ENCODE peak calls at places on chromosomes 4 and X, in four cellular contexts. V is SK-N-SH, C is HepG2, W is K562. I is an unnamed sample.

GRCh38 chr4:38533024-38533556 is 130.9 kb upstream of the KLF3 start:
- DNase-seq in V (no peak), C (no peak), W (no peak), I (no peak)

GRCh38 chrX:129772796-129773431 is 6.8 kb upstream of the SASH3 start:
- DNase-seq in V (no peak), C (no peak), W (no peak), I (no peak)

GRCh38 chr4:101102114-101102752 is 245.1 kb downstream of the PPP3CA start:
- DNase-seq in V (peak), C (no peak), W (no peak), I (no peak)

GRCh38 chrX:132292753-132293152 is 73.5 kb upstream of the RAP2C start:
- DNase-seq in V (peak), C (peak), W (peak), I (no peak)

GRCh38 chrX:13123247-13123856 is 78.9 kb upstream of the FAM9C start:
- DNase-seq in V (no peak), C (peak), W (no peak), I (no peak)

GRCh38 chrX:133921764-133922389 is 63.5 kb downstream of the GPC3 start:
- DNase-seq in V (peak), C (peak), W (peak), I (peak)

GRCh38 chrX:54540289-54540688 is 10.3 kb downstream of the GNL3L start:
- DNase-seq in V (no peak), C (no peak), W (no peak), I (no peak)

GRCh38 chr4:52103314-52103713 is 52.2 kb downstream of the SPATA18 start:
- DNase-seq in V (peak), C (no peak), W (no peak), I (no peak)

GRCh38 chr4:76951333-76952033 is 1.9 kb downstream of the SEPTIN11 start:
- DNase-seq in V (no peak), C (no peak), W (no peak), I (no peak)

GRCh38 chr4:152640058-152640921 is 39.5 kb downstream of the TMEM154 start:
- DNase-seq in V (peak), C (no peak), W (peak), I (no peak)

GRCh38 chrX:118862086-118862485 is 38.5 kb downstream of the ZCCHC12 start:
- DNase-seq in V (no peak), C (no peak), W (no peak), I (no peak)

GRCh38 chr4:144645621-144646522 is at the start of gene HHIP:
- DNase-seq in V (peak), C (peak), W (no peak), I (peak)

GRCh38 chrX:103309860-103310591 is 764 bp downstream of the BEX2 start:
- DNase-seq in V (peak), C (no peak), W (no peak), I (peak)

GRCh38 chr4:40990202-40990898 is 224.0 kb downstream of the APBB2 start:
- DNase-seq in V (no peak), C (peak), W (no peak), I (no peak)

GRCh38 chr4:151948351-151949016 is 187.7 kb upstream of the GATB start:
- DNase-seq in V (no peak), C (no peak), W (no peak), I (no peak)

GRCh38 chrX:19569930-19570329 is 54.6 kb upstream of the MAP3K15 start:
- DNase-seq in V (no peak), C (no peak), W (no peak), I (no peak)

GRCh38 chr4:78325244-78326187 is 226.1 kb upstream of the ANXA3 start:
- DNase-seq in V (no peak), C (no peak), W (no peak), I (no peak)

GRCh38 chr4:41290486-41290885 is 33.8 kb downstream of the UCHL1 start:
- DNase-seq in V (no peak), C (no peak), W (no peak), I (no peak)

GRCh38 chr4:154088741-154089140 is 299.9 kb upstream of the SFRP2 start:
- DNase-seq in V (no peak), C (no peak), W (no peak), I (no peak)

GRCh38 chrX:11420851-11421250 is 127.6 kb downstream of the AMELX start:
- DNase-seq in V (no peak), C (no peak), W (no peak), I (no peak)

DNA sequence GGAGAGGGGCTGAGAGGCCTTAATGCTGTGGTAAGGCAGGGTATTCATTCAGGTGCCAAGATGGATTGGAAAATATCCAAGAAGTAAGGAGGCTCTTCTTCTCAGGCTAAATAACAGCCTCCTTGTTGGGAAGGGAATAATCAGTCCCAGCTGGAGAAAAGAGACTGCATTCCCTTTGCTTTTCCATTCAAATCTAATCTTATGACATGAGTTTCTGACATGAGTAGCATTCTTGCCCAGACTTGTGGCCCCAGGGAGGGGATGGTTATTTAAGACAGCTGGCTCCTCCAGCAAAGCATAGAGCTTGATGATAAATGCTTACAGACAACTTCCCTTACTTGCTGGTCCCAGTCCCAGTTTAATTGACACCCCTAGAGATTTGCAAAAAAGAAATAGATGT is 98.3 kb downstream of the DCLK2 start:
- DNase-seq in V (peak), C (no peak), W (no peak), I (no peak)
- TF ChIP-seq FOXJ3 in V (no peak), C (no peak), W (no peak), I (no peak)

DNA sequence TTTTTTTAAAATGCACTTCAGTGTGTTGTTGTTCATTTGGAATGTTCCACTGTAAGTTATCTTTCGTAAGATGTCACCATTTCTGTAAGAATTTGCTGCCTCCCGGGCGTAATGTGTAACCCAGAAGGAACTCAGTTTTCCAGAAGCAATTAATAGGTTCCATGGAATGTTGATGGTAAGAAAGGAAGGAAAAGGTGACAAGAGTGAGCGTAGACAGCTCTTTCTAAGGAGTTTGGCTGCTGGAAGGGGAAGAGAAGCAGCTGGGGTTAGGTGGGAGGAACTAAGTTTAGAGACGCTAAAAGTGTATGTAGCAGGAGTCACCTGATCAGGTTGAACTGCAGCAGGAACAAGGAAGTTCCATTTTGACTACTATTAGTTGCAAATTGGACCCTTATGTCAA is 35.9 kb downstream of the PNMA5 start:
- DNase-seq in V (no peak), C (no peak), W (no peak), I (no peak)
- TF ChIP-seq FOXJ3 in V (no peak), C (no peak), W (no peak), I (no peak)

DNA sequence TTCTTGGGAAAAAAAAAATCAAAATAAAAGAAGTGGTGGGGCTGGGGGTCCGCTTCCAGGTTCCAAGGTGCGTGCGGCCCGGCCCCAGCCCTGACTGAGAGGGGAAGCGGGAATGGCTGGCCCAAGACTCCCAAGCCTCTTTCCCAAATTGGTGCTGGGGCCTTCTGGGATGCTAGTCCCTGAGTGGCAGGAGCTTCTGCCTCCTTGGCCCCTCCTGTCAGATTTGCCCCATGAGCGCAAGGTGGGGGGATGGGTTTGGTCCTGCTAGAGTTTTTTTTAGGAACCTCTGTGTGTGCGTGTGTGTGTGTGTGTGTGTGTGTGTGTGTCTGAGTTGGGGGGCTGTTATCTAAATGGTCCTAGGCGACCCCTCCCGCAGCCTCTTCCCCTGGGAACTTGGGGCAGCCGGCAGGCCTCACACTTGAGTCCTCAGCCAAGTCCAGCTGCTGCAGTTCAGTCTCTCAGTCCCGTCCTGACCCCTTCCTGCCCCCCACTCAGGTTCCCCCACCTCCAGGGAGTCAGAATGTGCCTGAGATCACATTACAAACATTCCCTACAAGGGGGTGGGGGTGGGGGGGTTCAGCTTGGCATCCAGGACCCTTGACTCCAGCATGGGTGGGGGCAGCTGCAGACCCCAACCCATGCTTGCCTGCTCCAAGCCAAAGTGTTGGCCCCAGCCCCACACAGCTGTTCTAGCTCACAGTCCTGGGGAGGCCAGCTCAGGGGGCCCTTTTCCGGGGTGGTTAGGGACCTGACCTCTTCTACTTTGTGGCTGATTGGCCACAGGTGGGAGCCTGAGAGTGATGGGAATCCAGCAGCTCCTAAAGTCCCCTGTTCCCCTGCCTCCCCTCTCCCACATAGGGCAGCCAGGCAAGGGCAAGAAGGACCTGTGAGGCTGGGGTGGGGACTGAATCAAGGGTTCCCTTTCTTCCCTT is 4.0 kb downstream of the EFNB1 start:
- DNase-seq in V (no peak), C (no peak), W (no peak), I (no peak)
- TF ChIP-seq FOXJ3 in V (no peak), C (no peak), W (no peak), I (no peak)

GRCh38 chr4:674172-675035 is at the start of the genes ATP5ME and MYL5:
- DNase-seq in V (peak), C (peak), W (peak), I (peak)

GRCh38 chr4:676871-677235 is 2.5 kb downstream of the MYL5 start:
- DNase-seq in V (no peak), C (no peak), W (no peak), I (no peak)

GRCh38 chr4:677431-678293 is 3.3 kb downstream of the MYL5 start:
- DNase-seq in V (no peak), C (peak), W (no peak), I (no peak)

GRCh38 chr4:675036-675804 is 878 bp downstream of the MYL5 start:
- DNase-seq in V (peak), C (no peak), W (no peak), I (no peak)

GRCh38 chr4:675980-676870 is 1.9 kb downstream of the MYL5 start:
- DNase-seq in V (no peak), C (no peak), W (no peak), I (no peak)
- TF ChIP-seq FOXJ3 in V (no peak), C (no peak), W (no peak), I (no peak)

DNA sequence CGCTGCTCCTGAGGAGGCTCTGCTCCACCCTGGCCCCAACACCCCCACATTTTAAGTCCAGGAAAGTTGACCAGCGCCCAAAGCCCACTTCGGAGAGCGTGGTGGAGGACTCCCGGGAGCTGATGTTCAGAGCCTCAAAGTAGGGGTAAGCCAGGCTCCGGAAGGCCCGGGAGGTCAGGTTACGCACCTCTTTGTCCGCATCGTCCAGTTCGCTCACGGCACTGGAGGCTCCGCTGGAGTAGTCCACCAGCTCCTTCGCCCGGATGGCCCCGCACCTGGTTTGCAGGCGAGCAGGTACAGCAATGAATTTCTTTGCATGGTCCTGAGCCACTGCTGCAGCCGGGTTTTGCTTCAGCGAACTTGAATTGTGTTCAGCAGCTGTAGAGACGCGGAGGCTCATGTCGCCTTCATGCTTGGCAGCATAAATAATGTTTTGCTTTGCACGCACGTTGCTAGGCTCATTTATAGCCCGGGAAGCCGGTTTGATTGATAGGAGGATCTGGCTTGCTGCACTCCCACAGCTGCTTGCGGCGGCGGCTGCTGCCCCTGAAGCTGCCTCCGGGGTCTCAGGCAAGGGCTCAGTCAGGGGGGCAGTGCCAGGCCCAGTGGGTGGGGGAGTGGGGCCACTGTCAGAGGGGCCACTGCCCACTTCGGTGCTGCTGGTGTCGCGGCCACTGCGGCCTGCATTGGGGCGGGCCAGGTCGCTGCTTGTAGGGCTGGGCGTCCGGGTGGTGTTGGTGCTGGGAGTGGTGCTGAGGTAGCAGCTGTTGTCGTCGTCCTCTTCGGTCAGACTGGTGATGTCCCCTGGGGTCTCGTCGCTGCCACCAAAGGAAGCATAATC is 4.8 kb downstream of the C4orf54 start:
- DNase-seq in V (peak), C (no peak), W (no peak), I (no peak)
- TF ChIP-seq FOXJ3 in V (no peak), C (no peak), W (no peak), I (no peak)

GRCh38 chr4:169619518-169619957 is 840 bp upstream of the CLCN3 start:
- DNase-seq in V (peak), C (peak), W (peak), I (peak)
- TF ChIP-seq FOXJ3 in V (no peak), C (no peak), W (no peak), I (no peak)

GRCh38 chr4:1641671-1642070 is 42.4 kb downstream of the FAM53A start:
- DNase-seq in V (no peak), C (no peak), W (no peak), I (no peak)

GRCh38 chr4:1638272-1638598 is 45.9 kb downstream of the FAM53A start:
- DNase-seq in V (no peak), C (no peak), W (no peak), I (no peak)

GRCh38 chr4:1639299-1639868 is 44.7 kb downstream of the FAM53A start:
- DNase-seq in V (no peak), C (no peak), W (no peak), I (no peak)

GRCh38 chr4:1638873-1639272 is 45.2 kb downstream of the FAM53A start:
- DNase-seq in V (no peak), C (no peak), W (no peak), I (no peak)

DNA sequence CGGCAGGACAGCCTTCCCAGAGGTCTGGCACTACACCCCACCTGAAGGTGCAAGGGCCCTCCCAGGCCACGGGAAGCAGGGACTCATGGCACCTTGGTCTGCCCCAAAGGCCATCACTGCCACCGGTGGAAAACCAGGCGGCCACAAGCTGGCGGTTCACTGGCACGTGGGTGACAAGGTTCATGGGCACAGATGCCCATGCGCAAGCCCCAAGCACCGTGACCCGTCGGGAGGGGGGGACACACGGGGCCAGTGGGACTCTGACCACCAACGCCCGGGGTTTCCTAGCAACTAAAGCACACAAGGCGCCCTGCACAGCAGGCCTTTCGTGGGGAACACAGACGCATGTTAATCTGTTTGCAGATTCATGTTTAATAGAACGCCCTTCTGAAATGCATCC is 44.0 kb downstream of the FAM53A start:
- DNase-seq in V (no peak), C (no peak), W (no peak), I (no peak)
- TF ChIP-seq FOXJ3 in V (no peak), C (no peak), W (no peak), I (no peak)

GRCh38 chr4:120838784-120839183 is 83.7 kb downstream of the PRDM5 start:
- DNase-seq in V (no peak), C (no peak), W (no peak), I (no peak)

GRCh38 chr4:120842046-120842445 is 80.5 kb downstream of the PRDM5 start:
- DNase-seq in V (peak), C (no peak), W (no peak), I (no peak)

GRCh38 chr4:120839974-120840751 is 82.4 kb downstream of the PRDM5 start:
- DNase-seq in V (no peak), C (no peak), W (no peak), I (no peak)

GRCh38 chr4:120841580-120841979 is 80.9 kb downstream of the PRDM5 start:
- DNase-seq in V (no peak), C (no peak), W (no peak), I (no peak)

DNA sequence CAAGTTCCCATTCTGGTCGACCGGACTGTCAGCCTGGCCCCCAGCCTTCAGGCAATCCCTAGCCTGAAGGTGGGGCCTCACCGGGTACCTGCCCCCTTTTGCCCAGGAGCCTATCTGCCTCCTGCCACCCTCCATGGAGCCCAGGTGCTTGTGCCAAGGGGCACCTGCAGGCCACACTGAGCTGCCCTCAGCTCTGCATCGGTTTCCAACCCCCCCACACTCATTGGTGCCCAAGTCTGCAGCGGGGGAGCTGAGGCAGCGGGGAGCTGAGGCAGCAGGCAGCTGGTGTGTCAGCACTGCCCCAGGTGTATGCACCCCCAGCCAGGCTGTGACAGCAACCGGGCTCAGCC is 82.9 kb downstream of the PRDM5 start:
- DNase-seq in V (no peak), C (no peak), W (no peak), I (no peak)
- TF ChIP-seq FOXJ3 in V (no peak), C (no peak), W (no peak), I (no peak)